ENCODE peak calls at places on chromosome 1, in eight cellular contexts. Q, G, X, F, A, W, U and I are unnamed samples.

GRCh38 chr1:97006044-97006676 is 284.6 kb downstream of the PTBP2 start:
- DNase-seq in Q (peak; percentile 33), G (no peak), X (no peak), F (peak; percentile 93), A (no peak), W (no peak), U (no peak), I (peak; percentile 88)

GRCh38 chr1:94037392-94038229 is 83.3 kb downstream of the ABCA4 start:
- DNase-seq in Q (no peak), G (peak; percentile 94), X (peak; percentile 60), F (no peak), A (no peak), W (no peak), U (no peak), I (no peak)

GRCh38 chr1:243598433-243598832 is 251.6 kb downstream of the AKT3 start:
- DNase-seq in Q (no peak), G (peak; percentile 97), X (no peak), F (peak; percentile 60), A (peak; percentile 20), W (no peak), U (peak; percentile 82), I (peak; percentile 79)

GRCh38 chr1:147919881-147920280 is 8.3 kb upstream of the GPR89B start:
- DNase-seq in Q (no peak), G (peak; percentile 25), X (no peak), F (peak; percentile 20), A (no peak), W (no peak), U (no peak), I (no peak)

GRCh38 chr1:78464449-78464891 is 26.3 kb upstream of the PTGFR start:
- DNase-seq in Q (no peak), G (peak; percentile 21), X (no peak), F (no peak), A (no peak), W (no peak), U (no peak), I (no peak)

GRCh38 chr1:236868625-236869467 is 73.8 kb downstream of the MTR start:
- DNase-seq in Q (peak; percentile 65), G (peak; percentile 68), X (peak; percentile 42), F (peak; percentile 56), A (peak; percentile 40), W (peak; percentile 57), U (peak; percentile 66), I (peak; percentile 19)

GRCh38 chr1:228098323-228098931 is 4.7 kb downstream of the C1orf35 start:
- DNase-seq in Q (no peak), G (no peak), X (peak; percentile 2), F (no peak), A (no peak), W (no peak), U (no peak), I (no peak)

GRCh38 chr1:214316597-214316996 is 35.6 kb downstream of the SMYD2 start:
- DNase-seq in Q (no peak), G (peak; percentile 47), X (no peak), F (peak; percentile 38), A (no peak), W (no peak), U (no peak), I (no peak)

GRCh38 chr1:228011721-228012311 is 5.0 kb downstream of the WNT3A start:
- DNase-seq in Q (no peak), G (peak; percentile 51), X (no peak), F (no peak), A (no peak), W (no peak), U (no peak), I (no peak)

GRCh38 chr1:203124546-203125317 is 2.8 kb upstream of the ADORA1 start:
- DNase-seq in Q (no peak), G (peak; percentile 60), X (no peak), F (peak; percentile 59), A (no peak), W (peak; percentile 37), U (no peak), I (no peak)

GRCh38 chr1:40014253-40014706 is 26.2 kb upstream of the CAP1 start:
- DNase-seq in Q (no peak), G (peak; percentile 32), X (no peak), F (no peak), A (no peak), W (no peak), U (peak; percentile 87), I (no peak)

GRCh38 chr1:201503397-201504176 is 3.3 kb downstream of the CSRP1 start:
- DNase-seq in Q (peak; percentile 88), G (peak; percentile 97), X (no peak), F (peak; percentile 92), A (no peak), W (peak; percentile 21), U (no peak), I (peak; percentile 98)

GRCh38 chr1:235056937-235057336 is 71.7 kb downstream of the TOMM20 start:
- DNase-seq in Q (no peak), G (peak; percentile 73), X (no peak), F (peak; percentile 54), A (no peak), W (no peak), U (peak; percentile 16), I (no peak)

GRCh38 chr1:119686661-119687060 is 25.1 kb upstream of the PHGDH start:
- DNase-seq in Q (no peak), G (peak; percentile 97), X (no peak), F (no peak), A (no peak), W (no peak), U (no peak), I (no peak)

GRCh38 chr1:183043872-183044859 is 20.9 kb downstream of the LAMC1 start:
- DNase-seq in Q (no peak), G (no peak), X (no peak), F (peak; percentile 81), A (no peak), W (no peak), U (no peak), I (no peak)

GRCh38 chr1:183989078-183989577 is 48.4 kb downstream of the COLGALT2 start:
- DNase-seq in Q (peak; percentile 12), G (peak; percentile 81), X (peak; percentile 52), F (peak; percentile 80), A (peak; percentile 23), W (peak; percentile 5), U (no peak), I (peak; percentile 84)

GRCh38 chr1:983736-984475 is 2.0 kb upstream of the PERM1 start:
- DNase-seq in Q (no peak), G (no peak), X (peak; percentile 85), F (peak; percentile 54), A (peak; percentile 64), W (peak; percentile 48), U (no peak), I (no peak)

GRCh38 chr1:180953291-180953747 is 40.6 kb downstream of the KIAA1614 start:
- DNase-seq in Q (no peak), G (peak; percentile 76), X (peak; percentile 61), F (peak; percentile 27), A (no peak), W (no peak), U (no peak), I (no peak)

GRCh38 chr1:212976586-212976985 is 26.2 kb downstream of the VASH2 start:
- DNase-seq in Q (no peak), G (no peak), X (no peak), F (no peak), A (no peak), W (no peak), U (no peak), I (no peak)

GRCh38 chr1:183416850-183417690 is 1.1 kb downstream of the NMNAT2 start:
- DNase-seq in Q (peak; percentile 8), G (peak; percentile 34), X (no peak), F (peak; percentile 82), A (peak; percentile 10), W (peak; percentile 62), U (peak; percentile 41), I (peak; percentile 16)

GRCh38 chr1:3548156-3548893 is 63.0 kb downstream of the MEGF6 start:
- DNase-seq in Q (no peak), G (no peak), X (no peak), F (no peak), A (no peak), W (no peak), U (no peak), I (no peak)

GRCh38 chr1:39043513-39043912 is 17.4 kb downstream of the NDUFS5 start:
- DNase-seq in Q (no peak), G (no peak), X (no peak), F (no peak), A (no peak), W (no peak), U (no peak), I (no peak)

GRCh38 chr1:230768903-230769570 is 21.8 kb downstream of the CAPN9 start:
- DNase-seq in Q (no peak), G (peak; percentile 81), X (no peak), F (no peak), A (no peak), W (no peak), U (no peak), I (peak; percentile 21)

GRCh38 chr1:193537266-193538003 is 351.0 kb upstream of the B3GALT2 start:
- DNase-seq in Q (no peak), G (no peak), X (peak; percentile 22), F (no peak), A (peak; percentile 85), W (peak; percentile 33), U (peak; percentile 93), I (no peak)

GRCh38 chr1:54870869-54871268 is 16.1 kb downstream of the DHCR24 start:
- DNase-seq in Q (no peak), G (no peak), X (no peak), F (no peak), A (no peak), W (no peak), U (no peak), I (no peak)

GRCh38 chr1:39158330-39159086 is 46.0 kb upstream of the MACF1 start:
- DNase-seq in Q (no peak), G (peak; percentile 77), X (no peak), F (peak; percentile 69), A (no peak), W (no peak), U (no peak), I (no peak)

GRCh38 chr1:48940946-48941732 is 164.4 kb upstream of the BEND5 start:
- DNase-seq in Q (no peak), G (no peak), X (no peak), F (no peak), A (no peak), W (no peak), U (no peak), I (no peak)

GRCh38 chr1:99527078-99527477 is 118.8 kb upstream of the PALMD start:
- DNase-seq in Q (no peak), G (peak; percentile 21), X (no peak), F (no peak), A (no peak), W (no peak), U (no peak), I (no peak)

GRCh38 chr1:211928993-211929637 is 98.6 kb upstream of the LPGAT1 start:
- DNase-seq in Q (peak; percentile 10), G (peak; percentile 75), X (no peak), F (peak; percentile 33), A (no peak), W (peak; percentile 37), U (no peak), I (no peak)

GRCh38 chr1:171641076-171641864 is 11.2 kb downstream of the MYOC start:
- DNase-seq in Q (no peak), G (no peak), X (no peak), F (no peak), A (no peak), W (no peak), U (no peak), I (no peak)

GRCh38 chr1:155192346-155193274 is 15.1 kb downstream of the THBS3 start:
- DNase-seq in Q (no peak), G (peak; percentile 17), X (no peak), F (no peak), A (no peak), W (no peak), U (peak; percentile 48), I (no peak)

GRCh38 chr1:17059391-17060128 is 5.7 kb upstream of the SDHB start:
- DNase-seq in Q (peak; percentile 54), G (peak; percentile 62), X (peak; percentile 56), F (peak; percentile 81), A (peak; percentile 23), W (peak; percentile 83), U (peak; percentile 43), I (peak; percentile 34)

GRCh38 chr1:58391056-58391455 is 155.5 kb downstream of the OMA1 start:
- DNase-seq in Q (no peak), G (no peak), X (no peak), F (no peak), A (no peak), W (no peak), U (no peak), I (no peak)